ENCODE peak calls at places on chromosomes 11 and 22, in eight cellular contexts. P is occipital lobe; J is CD8-positive, alpha-beta T cell; X is neuronal stem cell; L is AG20443; C is activated T-helper 1 cell treated with anti-CD3 and anti-CD28 coated beads, Interleukin-12 subunit alpha, Interleukin-12 subunit beta, Interleukin-2, Interleukin-4 antibody, amounts not matched to agents 30 ng/mL and 10 ng/mL and 1 ng/mL, durations not matched to agents 14 hours and 24 hours and 36 hours; H is fibroblast of gingiva; G is AG09309. E is an unnamed sample.
A peak's percentile ranks its signal among the peaks of the same experiment; 100 is the strongest.

GRCh38 chr11:79052539-79052938 is 388.3 kb downstream of the TENM4 start:
- DNase-seq in P (no peak), H (no peak), G (no peak), J (no peak), X (no peak), L (no peak), C (no peak), E (no peak)

GRCh38 chr22:49718396-49718795 is 109.3 kb downstream of the BRD1 start:
- DNase-seq in P (no peak), L (no peak), G (no peak), C (no peak), H (no peak), J (no peak), X (no peak), E (no peak)

GRCh38 chr11:79081441-79082124 is 359.2 kb downstream of the TENM4 start:
- DNase-seq in C (no peak), P (peak; percentile 39), X (no peak), G (no peak), J (no peak), L (no peak), H (no peak), E (no peak)

GRCh38 chr11:34866375-34866774 is 49.8 kb downstream of the APIP start:
- DNase-seq in G (peak; percentile 59), H (peak; percentile 86), L (peak; percentile 60), X (no peak), C (no peak), J (no peak), P (no peak), E (no peak)

GRCh38 chr11:8315463-8315862 is 51.8 kb upstream of the LMO1 start:
- DNase-seq in C (no peak), G (no peak), X (no peak), P (no peak), H (no peak), J (no peak), L (no peak), E (no peak)

GRCh38 chr22:30028731-30029130 is 51.5 kb upstream of the HORMAD2 start:
- DNase-seq in H (no peak), X (no peak), J (no peak), L (no peak), C (no peak), G (no peak), P (peak; percentile 43), E (no peak)

GRCh38 chr11:92837595-92837994 is 131.9 kb upstream of the MTNR1B start:
- DNase-seq in G (no peak), X (no peak), C (no peak), P (no peak), L (no peak), H (no peak), J (no peak), E (no peak)

GRCh38 chr11:109039611-109040010 is 374.7 kb downstream of the DDX10 start:
- DNase-seq in P (no peak), L (no peak), H (no peak), X (no peak), C (no peak), G (no peak), J (no peak), E (no peak)

GRCh38 chr11:34028407-34028804 is 23.1 kb upstream of the CAPRIN1 start:
- DNase-seq in H (peak; percentile 82), C (no peak), L (peak; percentile 72), X (no peak), P (no peak), G (no peak), J (no peak), E (peak; percentile 93)

GRCh38 chr22:32474635-32475427 is at the start of gene FBXO7:
- DNase-seq in P (peak; percentile 90), J (peak; percentile 78), X (peak; percentile 92), L (peak; percentile 98), C (peak; percentile 82), G (peak; percentile 63), H (peak; percentile 93), E (peak; percentile 90)

GRCh38 chr11:40130427-40130826 is 1329.0 kb downstream of the LRRC4C start:
- DNase-seq in H (no peak), P (peak; percentile 9), G (no peak), C (no peak), J (no peak), L (no peak), X (peak; percentile 1), E (no peak)